ENCODE peak calls at places on chromosomes 13 and 19, in seven cellular contexts. One of them, this sample, is unnamed.

GRCh38 chr13:99442273-99442895 is 58.9 kb upstream of the TM9SF2 start:
- DNase-seq in omental fat pad: no peak
- DNase-seq in C1 segment of cervical spinal cord: no peak
- DNase-seq in OCI-M1: peak
- DNase-seq in CD8-positive, alpha-beta T cell: peak
- DNase-seq in AG10803: peak
- DNase-seq in NCI-H1092 treated with DMSO at 0.1 percent for 48 hours: peak
- DNase-seq in this sample: peak

GRCh38 chr13:29564828-29565227 is 30.7 kb downstream of the SLC7A1 start:
- DNase-seq in CD8-positive, alpha-beta T cell: no peak
- DNase-seq in omental fat pad: no peak
- DNase-seq in NCI-H1092 treated with DMSO at 0.1 percent for 48 hours: no peak
- DNase-seq in AG10803: no peak
- DNase-seq in C1 segment of cervical spinal cord: no peak
- DNase-seq in OCI-M1: no peak
- DNase-seq in this sample: no peak

GRCh38 chr13:43876366-43876765 is 3.2 kb downstream of the CCDC122 start:
- DNase-seq in omental fat pad: no peak
- DNase-seq in CD8-positive, alpha-beta T cell: no peak
- DNase-seq in AG10803: no peak
- DNase-seq in NCI-H1092 treated with DMSO at 0.1 percent for 48 hours: no peak
- DNase-seq in C1 segment of cervical spinal cord: no peak
- DNase-seq in OCI-M1: no peak
- DNase-seq in this sample: no peak

GRCh38 chr19:47725759-47726401 is 12.7 kb downstream of the EHD2 start:
- DNase-seq in AG10803: no peak
- DNase-seq in NCI-H1092 treated with DMSO at 0.1 percent for 48 hours: no peak
- DNase-seq in CD8-positive, alpha-beta T cell: no peak
- DNase-seq in C1 segment of cervical spinal cord: no peak
- DNase-seq in OCI-M1: no peak
- DNase-seq in omental fat pad: no peak
- DNase-seq in this sample: no peak

GRCh38 chr19:35044317-35045117 is 3.0 kb downstream of the HPN start:
- DNase-seq in NCI-H1092 treated with DMSO at 0.1 percent for 48 hours: no peak
- DNase-seq in C1 segment of cervical spinal cord: peak
- DNase-seq in AG10803: peak
- DNase-seq in omental fat pad: peak
- DNase-seq in OCI-M1: peak
- DNase-seq in CD8-positive, alpha-beta T cell: peak
- DNase-seq in this sample: peak

GRCh38 chr13:112776354-112776753 is 86.5 kb downstream of the ATP11A start:
- DNase-seq in OCI-M1: no peak
- DNase-seq in omental fat pad: no peak
- DNase-seq in NCI-H1092 treated with DMSO at 0.1 percent for 48 hours: no peak
- DNase-seq in CD8-positive, alpha-beta T cell: no peak
- DNase-seq in C1 segment of cervical spinal cord: no peak
- DNase-seq in AG10803: no peak
- DNase-seq in this sample: no peak

GRCh38 chr13:106533940-106534843 is 1.3 kb downstream of the EFNB2 start:
- DNase-seq in OCI-M1: no peak
- DNase-seq in NCI-H1092 treated with DMSO at 0.1 percent for 48 hours: peak
- DNase-seq in AG10803: peak
- DNase-seq in CD8-positive, alpha-beta T cell: no peak
- DNase-seq in omental fat pad: no peak
- DNase-seq in C1 segment of cervical spinal cord: peak
- DNase-seq in this sample: peak

GRCh38 chr13:75896271-75896670 is 260.1 kb downstream of the LMO7 start:
- DNase-seq in CD8-positive, alpha-beta T cell: no peak
- DNase-seq in OCI-M1: no peak
- DNase-seq in C1 segment of cervical spinal cord: no peak
- DNase-seq in AG10803: no peak
- DNase-seq in omental fat pad: no peak
- DNase-seq in NCI-H1092 treated with DMSO at 0.1 percent for 48 hours: no peak
- DNase-seq in this sample: no peak

GRCh38 chr19:51351266-51351990 is 9.5 kb upstream of the VSIG10L start:
- DNase-seq in OCI-M1: no peak
- DNase-seq in C1 segment of cervical spinal cord: no peak
- DNase-seq in omental fat pad: no peak
- DNase-seq in NCI-H1092 treated with DMSO at 0.1 percent for 48 hours: no peak
- DNase-seq in CD8-positive, alpha-beta T cell: no peak
- DNase-seq in AG10803: no peak
- DNase-seq in this sample: no peak

GRCh38 chr19:41421314-41421713 is 5.9 kb downstream of the B3GNT8 start:
- DNase-seq in omental fat pad: no peak
- DNase-seq in OCI-M1: no peak
- DNase-seq in C1 segment of cervical spinal cord: no peak
- DNase-seq in NCI-H1092 treated with DMSO at 0.1 percent for 48 hours: no peak
- DNase-seq in CD8-positive, alpha-beta T cell: no peak
- DNase-seq in AG10803: no peak
- DNase-seq in this sample: no peak

GRCh38 chr19:3386447-3387234 is 20.3 kb downstream of the NFIC start:
- DNase-seq in CD8-positive, alpha-beta T cell: no peak
- DNase-seq in C1 segment of cervical spinal cord: peak
- DNase-seq in NCI-H1092 treated with DMSO at 0.1 percent for 48 hours: no peak
- DNase-seq in OCI-M1: no peak
- DNase-seq in omental fat pad: no peak
- DNase-seq in AG10803: no peak
- DNase-seq in this sample: no peak

GRCh38 chr19:32471811-32472210 is 66.2 kb downstream of the DPY19L3 start:
- DNase-seq in CD8-positive, alpha-beta T cell: no peak
- DNase-seq in OCI-M1: no peak
- DNase-seq in C1 segment of cervical spinal cord: no peak
- DNase-seq in AG10803: no peak
- DNase-seq in NCI-H1092 treated with DMSO at 0.1 percent for 48 hours: no peak
- DNase-seq in omental fat pad: no peak
- DNase-seq in this sample: no peak

GRCh38 chr13:52906122-52906903 is 57.9 kb upstream of the PCDH8 start:
- DNase-seq in AG10803: no peak
- DNase-seq in C1 segment of cervical spinal cord: no peak
- DNase-seq in OCI-M1: no peak
- DNase-seq in NCI-H1092 treated with DMSO at 0.1 percent for 48 hours: peak
- DNase-seq in omental fat pad: no peak
- DNase-seq in CD8-positive, alpha-beta T cell: no peak
- DNase-seq in this sample: no peak

GRCh38 chr19:44539236-44539819 is 9.9 kb upstream of the CEACAM20 start:
- DNase-seq in NCI-H1092 treated with DMSO at 0.1 percent for 48 hours: no peak
- DNase-seq in AG10803: peak
- DNase-seq in OCI-M1: no peak
- DNase-seq in CD8-positive, alpha-beta T cell: no peak
- DNase-seq in omental fat pad: no peak
- DNase-seq in C1 segment of cervical spinal cord: no peak
- DNase-seq in this sample: no peak

GRCh38 chr13:24626449-24626848 is 53.8 kb upstream of the ATP12A start:
- DNase-seq in OCI-M1: no peak
- DNase-seq in AG10803: no peak
- DNase-seq in C1 segment of cervical spinal cord: no peak
- DNase-seq in CD8-positive, alpha-beta T cell: no peak
- DNase-seq in omental fat pad: no peak
- DNase-seq in NCI-H1092 treated with DMSO at 0.1 percent for 48 hours: no peak
- DNase-seq in this sample: no peak

GRCh38 chr13:37701306-37701705 is 102.7 kb upstream of the POSTN start:
- DNase-seq in omental fat pad: no peak
- DNase-seq in OCI-M1: no peak
- DNase-seq in NCI-H1092 treated with DMSO at 0.1 percent for 48 hours: no peak
- DNase-seq in CD8-positive, alpha-beta T cell: no peak
- DNase-seq in AG10803: peak
- DNase-seq in C1 segment of cervical spinal cord: no peak
- DNase-seq in this sample: peak

GRCh38 chr19:39307822-39308530 is 11.8 kb downstream of the IFNL1 start:
- DNase-seq in C1 segment of cervical spinal cord: no peak
- DNase-seq in CD8-positive, alpha-beta T cell: no peak
- DNase-seq in omental fat pad: no peak
- DNase-seq in AG10803: no peak
- DNase-seq in NCI-H1092 treated with DMSO at 0.1 percent for 48 hours: no peak
- DNase-seq in OCI-M1: no peak
- DNase-seq in this sample: no peak

GRCh38 chr13:43682698-43683097 is 104.1 kb downstream of the ENOX1 start:
- DNase-seq in OCI-M1: no peak
- DNase-seq in CD8-positive, alpha-beta T cell: no peak
- DNase-seq in NCI-H1092 treated with DMSO at 0.1 percent for 48 hours: no peak
- DNase-seq in omental fat pad: no peak
- DNase-seq in AG10803: no peak
- DNase-seq in C1 segment of cervical spinal cord: no peak
- DNase-seq in this sample: no peak

GRCh38 chr13:52786747-52787146 is 47.1 kb upstream of the CNMD start:
- DNase-seq in OCI-M1: no peak
- DNase-seq in omental fat pad: no peak
- DNase-seq in NCI-H1092 treated with DMSO at 0.1 percent for 48 hours: no peak
- DNase-seq in CD8-positive, alpha-beta T cell: no peak
- DNase-seq in C1 segment of cervical spinal cord: peak
- DNase-seq in AG10803: no peak
- DNase-seq in this sample: no peak

GRCh38 chr13:109762791-109763190 is 23.6 kb downstream of the IRS2 start:
- DNase-seq in CD8-positive, alpha-beta T cell: no peak
- DNase-seq in OCI-M1: peak
- DNase-seq in omental fat pad: no peak
- DNase-seq in C1 segment of cervical spinal cord: no peak
- DNase-seq in AG10803: no peak
- DNase-seq in NCI-H1092 treated with DMSO at 0.1 percent for 48 hours: no peak
- DNase-seq in this sample: no peak

GRCh38 chr13:99056381-99057014 is 78.6 kb upstream of the DOCK9 start:
- DNase-seq in C1 segment of cervical spinal cord: no peak
- DNase-seq in omental fat pad: no peak
- DNase-seq in NCI-H1092 treated with DMSO at 0.1 percent for 48 hours: no peak
- DNase-seq in CD8-positive, alpha-beta T cell: no peak
- DNase-seq in AG10803: no peak
- DNase-seq in OCI-M1: no peak
- DNase-seq in this sample: no peak

GRCh38 chr19:15934332-15935078 is at the start of gene CYP4F11:
- DNase-seq in AG10803: no peak
- DNase-seq in OCI-M1: no peak
- DNase-seq in CD8-positive, alpha-beta T cell: no peak
- DNase-seq in omental fat pad: no peak
- DNase-seq in C1 segment of cervical spinal cord: peak
- DNase-seq in NCI-H1092 treated with DMSO at 0.1 percent for 48 hours: peak
- DNase-seq in this sample: no peak

GRCh38 chr19:39247701-39248664 is 673 bp downstream of the IFNL4 start:
- DNase-seq in NCI-H1092 treated with DMSO at 0.1 percent for 48 hours: no peak
- DNase-seq in omental fat pad: no peak
- DNase-seq in OCI-M1: no peak
- DNase-seq in C1 segment of cervical spinal cord: no peak
- DNase-seq in AG10803: no peak
- DNase-seq in CD8-positive, alpha-beta T cell: no peak
- DNase-seq in this sample: no peak

GRCh38 chr13:30002577-30002976 is 152.2 kb upstream of the UBL3 start:
- DNase-seq in omental fat pad: no peak
- DNase-seq in NCI-H1092 treated with DMSO at 0.1 percent for 48 hours: no peak
- DNase-seq in CD8-positive, alpha-beta T cell: no peak
- DNase-seq in C1 segment of cervical spinal cord: no peak
- DNase-seq in OCI-M1: no peak
- DNase-seq in AG10803: peak
- DNase-seq in this sample: peak

GRCh38 chr13:88288326-88288725 is 617.2 kb downstream of the SLITRK5 start:
- DNase-seq in omental fat pad: no peak
- DNase-seq in OCI-M1: no peak
- DNase-seq in C1 segment of cervical spinal cord: no peak
- DNase-seq in CD8-positive, alpha-beta T cell: no peak
- DNase-seq in AG10803: no peak
- DNase-seq in NCI-H1092 treated with DMSO at 0.1 percent for 48 hours: no peak
- DNase-seq in this sample: no peak

GRCh38 chr13:111399334-111399733 is 78.9 kb downstream of the TEX29 start:
- DNase-seq in NCI-H1092 treated with DMSO at 0.1 percent for 48 hours: no peak
- DNase-seq in omental fat pad: no peak
- DNase-seq in CD8-positive, alpha-beta T cell: no peak
- DNase-seq in AG10803: no peak
- DNase-seq in OCI-M1: no peak
- DNase-seq in C1 segment of cervical spinal cord: no peak
- DNase-seq in this sample: no peak

GRCh38 chr19:20662421-20663105 is 1.2 kb upstream of the ZNF626 start:
- DNase-seq in omental fat pad: no peak
- DNase-seq in NCI-H1092 treated with DMSO at 0.1 percent for 48 hours: peak
- DNase-seq in CD8-positive, alpha-beta T cell: no peak
- DNase-seq in C1 segment of cervical spinal cord: no peak
- DNase-seq in AG10803: no peak
- DNase-seq in OCI-M1: peak
- DNase-seq in this sample: no peak

GRCh38 chr13:110228936-110229904 is 77.7 kb downstream of the COL4A1 start:
- DNase-seq in C1 segment of cervical spinal cord: no peak
- DNase-seq in omental fat pad: no peak
- DNase-seq in NCI-H1092 treated with DMSO at 0.1 percent for 48 hours: no peak
- DNase-seq in AG10803: peak
- DNase-seq in OCI-M1: no peak
- DNase-seq in CD8-positive, alpha-beta T cell: no peak
- DNase-seq in this sample: no peak

GRCh38 chr19:19911150-19911549 is 10.4 kb downstream of the ZNF93 start:
- DNase-seq in OCI-M1: no peak
- DNase-seq in NCI-H1092 treated with DMSO at 0.1 percent for 48 hours: no peak
- DNase-seq in AG10803: no peak
- DNase-seq in omental fat pad: no peak
- DNase-seq in CD8-positive, alpha-beta T cell: no peak
- DNase-seq in C1 segment of cervical spinal cord: no peak
- DNase-seq in this sample: peak

GRCh38 chr19:35195822-35196221 is 32.7 kb downstream of the FAM187B start:
- DNase-seq in CD8-positive, alpha-beta T cell: no peak
- DNase-seq in AG10803: peak
- DNase-seq in C1 segment of cervical spinal cord: no peak
- DNase-seq in OCI-M1: no peak
- DNase-seq in NCI-H1092 treated with DMSO at 0.1 percent for 48 hours: no peak
- DNase-seq in omental fat pad: no peak
- DNase-seq in this sample: no peak

GRCh38 chr13:100510208-100510997 is 78.2 kb downstream of the GGACT start:
- DNase-seq in omental fat pad: no peak
- DNase-seq in C1 segment of cervical spinal cord: no peak
- DNase-seq in OCI-M1: no peak
- DNase-seq in NCI-H1092 treated with DMSO at 0.1 percent for 48 hours: peak
- DNase-seq in AG10803: no peak
- DNase-seq in CD8-positive, alpha-beta T cell: no peak
- DNase-seq in this sample: no peak

GRCh38 chr13:51801631-51802099 is 2.3 kb downstream of the DHRS12 start:
- DNase-seq in CD8-positive, alpha-beta T cell: no peak
- DNase-seq in NCI-H1092 treated with DMSO at 0.1 percent for 48 hours: peak
- DNase-seq in omental fat pad: no peak
- DNase-seq in OCI-M1: no peak
- DNase-seq in C1 segment of cervical spinal cord: peak
- DNase-seq in AG10803: peak
- DNase-seq in this sample: no peak

GRCh38 chr19:23516266-23516665 is 121.0 kb upstream of the ZNF91 start:
- DNase-seq in OCI-M1: no peak
- DNase-seq in CD8-positive, alpha-beta T cell: no peak
- DNase-seq in NCI-H1092 treated with DMSO at 0.1 percent for 48 hours: no peak
- DNase-seq in omental fat pad: no peak
- DNase-seq in AG10803: no peak
- DNase-seq in C1 segment of cervical spinal cord: no peak
- DNase-seq in this sample: no peak

GRCh38 chr19:34314437-34315313 is 50.3 kb upstream of the GPI start:
- DNase-seq in C1 segment of cervical spinal cord: no peak
- DNase-seq in CD8-positive, alpha-beta T cell: no peak
- DNase-seq in AG10803: no peak
- DNase-seq in omental fat pad: no peak
- DNase-seq in NCI-H1092 treated with DMSO at 0.1 percent for 48 hours: no peak
- DNase-seq in OCI-M1: no peak
- DNase-seq in this sample: no peak

GRCh38 chr13:91017031-91017668 is 330.3 kb upstream of the MIR17HG start:
- DNase-seq in NCI-H1092 treated with DMSO at 0.1 percent for 48 hours: peak
- DNase-seq in omental fat pad: no peak
- DNase-seq in CD8-positive, alpha-beta T cell: no peak
- DNase-seq in OCI-M1: peak
- DNase-seq in AG10803: peak
- DNase-seq in C1 segment of cervical spinal cord: peak
- DNase-seq in this sample: peak

GRCh38 chr19:31304877-31305312 is 44.3 kb downstream of the TSHZ3 start:
- DNase-seq in omental fat pad: no peak
- DNase-seq in AG10803: peak
- DNase-seq in CD8-positive, alpha-beta T cell: no peak
- DNase-seq in OCI-M1: peak
- DNase-seq in NCI-H1092 treated with DMSO at 0.1 percent for 48 hours: no peak
- DNase-seq in C1 segment of cervical spinal cord: no peak
- DNase-seq in this sample: no peak

GRCh38 chr19:46616631-46617322 is 8.1 kb downstream of the PTGIR start:
- DNase-seq in CD8-positive, alpha-beta T cell: no peak
- DNase-seq in NCI-H1092 treated with DMSO at 0.1 percent for 48 hours: peak
- DNase-seq in AG10803: peak
- DNase-seq in omental fat pad: no peak
- DNase-seq in OCI-M1: peak
- DNase-seq in C1 segment of cervical spinal cord: no peak
- DNase-seq in this sample: peak

GRCh38 chr13:51920267-51920666 is 58.5 kb downstream of the CCDC70 start:
- DNase-seq in NCI-H1092 treated with DMSO at 0.1 percent for 48 hours: no peak
- DNase-seq in C1 segment of cervical spinal cord: no peak
- DNase-seq in CD8-positive, alpha-beta T cell: no peak
- DNase-seq in AG10803: no peak
- DNase-seq in omental fat pad: no peak
- DNase-seq in OCI-M1: no peak
- DNase-seq in this sample: no peak

This sample was measured in fibroblast of lung.